ENCODE peak calls at places on chromosomes 12 and 14, in ten cellular contexts. B, D, G, P, Y, X, W, A, J and I are unnamed samples. For H3K4me1 and H3K9me3, the result is how much of the 10 kb centered on the place peaks cover.

GRCh38 chr14:77186911-77187648 is 5.5 kb downstream of the TMEM63C start:
- DNase-seq in B (peak), D (peak), G (no peak), P (no peak), Y (no peak), X (peak), W (no peak), A (peak), J (no peak), I (peak)

GRCh38 chr14:37597538-37598084 is 2.2 kb downstream of the TTC6 start:
- DNase-seq in B (no peak), D (peak), G (peak), P (no peak), Y (no peak), X (no peak), W (no peak), A (peak), J (no peak), I (peak)

GRCh38 chr12:26678697-26679660 is 154.0 kb downstream of the ITPR2 start:
- DNase-seq in B (no peak), D (peak), G (peak), P (no peak), Y (no peak), X (peak), W (no peak), A (peak), J (no peak), I (no peak)

GRCh38 chr12:121784460-121784859 is 9.0 kb downstream of the RHOF start:
- DNase-seq in B (no peak), D (peak), G (peak), P (no peak), Y (no peak), X (peak), W (no peak), A (no peak), J (no peak), I (no peak)

GRCh38 chr14:99945732-99946651 is 119.2 kb upstream of the EVL start:
- DNase-seq in B (no peak), D (no peak), G (no peak), P (no peak), Y (peak), X (peak), W (peak), A (no peak), J (no peak), I (no peak)

GRCh38 chr14:104175811-104176210 is 37.4 kb downstream of the KIF26A start:
- DNase-seq in B (no peak), D (no peak), G (no peak), P (no peak), Y (no peak), X (no peak), W (no peak), A (no peak), J (no peak), I (no peak)

GRCh38 chr14:73713206-73713803 is 879 bp downstream of the PNMA1 start:
- DNase-seq in B (no peak), D (no peak), G (no peak), P (no peak), Y (no peak), X (no peak), W (no peak), A (no peak), J (no peak), I (no peak)

GRCh38 chr12:1691123-1692007 is 495 bp downstream of the ADIPOR2 start:
- DNase-seq in B (peak), D (peak), G (peak), P (peak), Y (peak), X (no peak), W (no peak), A (peak), J (no peak), I (peak)

GRCh38 chr14:76977793-76978730 is 50.4 kb downstream of the IRF2BPL start:
- DNase-seq in B (peak), D (no peak), G (peak), P (peak), Y (no peak), X (peak), W (peak), A (no peak), J (peak), I (peak)

GRCh38 chr12:124827588-124828184 is 36.0 kb downstream of the SCARB1 start:
- DNase-seq in B (no peak), D (peak), G (no peak), P (no peak), Y (no peak), X (no peak), W (no peak), A (no peak), J (no peak), I (no peak)

GRCh38 chr12:25106818-25107217 is 88.1 kb downstream of the DNAI7 start:
- DNase-seq in B (no peak), D (no peak), G (peak), P (no peak), Y (no peak), X (peak), W (no peak), A (no peak), J (no peak), I (no peak)

GRCh38 chr12:108854055-108854452 is 3.3 kb downstream of the SSH1 start:
- DNase-seq in B (no peak), D (peak), G (peak), P (no peak), Y (no peak), X (peak), W (no peak), A (no peak), J (no peak), I (peak)

GRCh38 chr12:27779837-27780611 is at the start of the genes KLHL42 and MANSC4:
- DNase-seq in B (peak), D (peak), G (peak), P (peak), Y (peak), X (peak), W (peak), A (peak), J (peak), I (peak)

GRCh38 chr12:77954156-77954555 is 123.5 kb downstream of the NAV3 start:
- DNase-seq in B (no peak), D (peak), G (no peak), P (no peak), Y (no peak), X (peak), W (no peak), A (no peak), J (no peak), I (no peak)

GRCh38 chr12:14482886-14483285 is 84.8 kb downstream of the PLBD1 start:
- DNase-seq in B (no peak), D (no peak), G (no peak), P (no peak), Y (no peak), X (no peak), W (no peak), A (no peak), J (no peak), I (no peak)

GRCh38 chr12:105343836-105344235 is 13.3 kb downstream of the C12orf75 start:
- DNase-seq in B (no peak), D (no peak), G (no peak), P (no peak), Y (no peak), X (no peak), W (no peak), A (no peak), J (no peak), I (no peak)

GRCh38 chr14:70622111-70622712 is 19.5 kb upstream of the TTC9 start:
- DNase-seq in B (peak), D (peak), G (peak), P (no peak), Y (peak), X (peak), W (peak), A (peak), J (no peak), I (peak)

GRCh38 chr12:56160160-56160763 is 2.1 kb downstream of the MYL6 start:
- DNase-seq in B (no peak), D (peak), G (no peak), P (no peak), Y (no peak), X (peak), W (peak), A (no peak), J (peak), I (no peak)

GRCh38 chr12:102503056-102503681 is 22.8 kb upstream of the IGF1 start:
- DNase-seq in B (no peak), D (no peak), G (no peak), P (no peak), Y (no peak), X (no peak), W (no peak), A (no peak), J (no peak), I (no peak)

GRCh38 chr12:24778486-24779304 is 170.2 kb downstream of the BCAT1 start:
- DNase-seq in B (no peak), D (peak), G (peak), P (no peak), Y (peak), X (peak), W (no peak), A (peak), J (no peak), I (no peak)

GRCh38 chr12:2893007-2893406 is 2.3 kb downstream of the TULP3 start:
- DNase-seq in B (no peak), D (peak), G (peak), P (no peak), Y (no peak), X (peak), W (no peak), A (no peak), J (no peak), I (no peak)

GRCh38 chr14:45089813-45090212 is 5.9 kb downstream of the PRPF39 start:
- DNase-seq in B (no peak), D (peak), G (peak), P (no peak), Y (no peak), X (peak), W (no peak), A (no peak), J (no peak), I (no peak)

GRCh38 chr12:5034605-5035004 is 9.1 kb upstream of the KCNA5 start:
- DNase-seq in B (no peak), D (no peak), G (no peak), P (no peak), Y (no peak), X (no peak), W (no peak), A (no peak), J (no peak), I (no peak)

GRCh38 chr14:76848879-76849278 is 22.7 kb downstream of the LRRC74A start:
- DNase-seq in B (no peak), D (peak), G (no peak), P (no peak), Y (peak), X (no peak), W (no peak), A (no peak), J (no peak), I (no peak)

GRCh38 chr12:77204055-77204454 is 138.7 kb upstream of the E2F7 start:
- DNase-seq in B (no peak), D (peak), G (no peak), P (no peak), Y (peak), X (peak), W (no peak), A (peak), J (no peak), I (no peak)

GRCh38 chr12:38669530-38669929 is 235.9 kb downstream of the CPNE8 start:
- DNase-seq in B (no peak), D (no peak), G (no peak), P (no peak), Y (no peak), X (no peak), W (no peak), A (peak), J (no peak), I (no peak)

GRCh38 chr12:107622005-107622404 is 63.6 kb upstream of the PWP1 start:
- DNase-seq in B (no peak), D (peak), G (peak), P (no peak), Y (peak), X (peak), W (no peak), A (peak), J (no peak), I (no peak)

GRCh38 chr12:132481771-132482745 is 7.9 kb upstream of the FBRSL1 start:
- DNase-seq in B (no peak), D (no peak), G (no peak), P (no peak), Y (no peak), X (no peak), W (no peak), A (no peak), J (peak), I (no peak)

GRCh38 chr14:102239231-102239630 is 65.7 kb downstream of the MOK start:
- DNase-seq in B (no peak), D (no peak), G (no peak), P (no peak), Y (no peak), X (no peak), W (no peak), A (no peak), J (no peak), I (no peak)

GRCh38 chr12:15171015-15171646 is 50.1 kb downstream of the RERG start:
- DNase-seq in B (no peak), D (no peak), G (no peak), P (no peak), Y (no peak), X (no peak), W (no peak), A (no peak), J (no peak), I (no peak)

GRCh38 chr12:123889000-123889399 is 83.6 kb downstream of the CCDC92 start:
- DNase-seq in B (no peak), D (no peak), G (no peak), P (no peak), Y (no peak), X (no peak), W (no peak), A (no peak), J (no peak), I (no peak)

DNA sequence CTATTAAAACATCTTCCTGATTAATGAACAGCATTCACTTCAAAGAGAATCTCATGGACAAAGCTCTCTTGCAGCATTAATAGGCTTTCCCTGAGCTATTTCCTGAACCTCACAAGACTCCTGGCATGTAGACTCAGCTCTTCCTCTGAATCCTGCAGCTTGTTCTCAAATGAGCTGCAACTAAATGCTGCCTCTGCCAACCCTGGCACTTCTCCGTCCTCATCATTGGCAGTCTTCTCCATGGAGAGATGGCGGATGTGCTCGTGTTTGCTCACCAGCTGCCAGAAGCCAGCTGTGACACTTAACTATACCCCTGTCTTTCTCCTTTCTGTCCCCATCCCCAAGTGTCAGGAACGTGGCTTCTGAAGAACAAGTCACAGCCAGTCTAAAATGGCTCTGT is 232.1 kb downstream of the FOXN3 start:
- DNase-seq in B (no peak), D (no peak), G (no peak), P (no peak), Y (no peak), X (no peak), W (no peak), A (no peak), J (peak), I (no peak)
- H3K4me1 ChIP-seq in B (under half), D (under half), G (under half), P (under half), Y (under half), X (under half), W (under half), A (under half), J (half or more), I (under half)

GRCh38 chr12:23376238-23376637 is 573.2 kb downstream of the SOX5 start:
- DNase-seq in B (no peak), D (no peak), G (no peak), P (no peak), Y (no peak), X (no peak), W (no peak), A (peak), J (no peak), I (no peak)
- H3K9me3 ChIP-seq in B (under half), D (under half), G (under half), P (under half), Y (under half), X (under half), W (under half), A (under half), J (under half), I (under half)

DNA sequence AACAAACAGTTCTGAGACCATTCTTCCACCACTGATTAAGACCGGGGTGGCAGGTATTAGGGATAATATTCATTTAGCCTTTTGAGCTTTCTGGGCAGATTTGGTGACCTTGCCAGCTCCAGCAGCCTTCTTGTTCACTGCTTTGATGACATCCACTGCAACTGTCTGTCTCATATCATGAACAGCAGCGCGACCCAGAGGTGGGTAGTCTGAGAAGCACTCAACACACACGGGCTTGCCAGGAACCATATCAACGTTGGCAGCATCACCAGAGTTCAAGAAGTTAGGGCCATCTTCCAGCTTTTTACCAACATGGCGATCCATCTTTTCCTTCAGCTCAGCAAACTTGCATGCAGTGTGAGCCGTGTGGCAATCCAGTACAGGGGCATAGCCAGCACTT is 16.9 kb downstream of the AEBP2 start:
- DNase-seq in B (no peak), D (no peak), G (no peak), P (no peak), Y (no peak), X (no peak), W (no peak), A (no peak), J (no peak), I (no peak)
- H3K4me1 ChIP-seq in B (under half), D (under half), G (under half), P (under half), Y (under half), X (under half), W (under half), A (under half), J (under half), I (under half)

GRCh38 chr12:34327671-34328070 is 305.4 kb downstream of the ALG10 start:
- DNase-seq in B (no peak), D (no peak), G (no peak), P (no peak), Y (no peak), X (no peak), W (no peak), A (no peak), J (no peak), I (no peak)
- H3K9me3 ChIP-seq in B (under half), D (under half), G (under half), P (under half), Y (under half), X (half or more), W (under half), A (under half), J (under half), I (under half)